ENCODE peak calls at places on chromosomes 5 and 9, in eight cellular contexts. Z, H, Y, E, M, C, J and K are unnamed samples.

GRCh38 chr5:133753856-133754255 is 141.5 kb upstream of the FSTL4 start:
- DNase-seq in Z (no peak), H (no peak), Y (peak; percentile 20), E (no peak), M (no peak), C (no peak), J (no peak), K (no peak)

GRCh38 chr5:78190402-78190801 is 104.1 kb downstream of the AP3B1 start:
- DNase-seq in Z (no peak), H (no peak), Y (no peak), E (no peak), M (no peak), C (no peak), J (no peak), K (no peak)

GRCh38 chr9:20255052-20255451 is 367.2 kb downstream of the MLLT3 start:
- DNase-seq in Z (no peak), H (no peak), Y (no peak), E (no peak), M (no peak), C (no peak), J (no peak), K (no peak)

GRCh38 chr5:173325091-173325698 is 3.0 kb downstream of the STC2 start:
- DNase-seq in Z (no peak), H (no peak), Y (no peak), E (no peak), M (no peak), C (no peak), J (no peak), K (no peak)

GRCh38 chr9:89810434-89810833 is 205.6 kb downstream of the GADD45G start:
- DNase-seq in Z (no peak), H (no peak), Y (no peak), E (no peak), M (no peak), C (no peak), J (no peak), K (no peak)

GRCh38 chr5:14266686-14267085 is 123.5 kb downstream of the TRIO start:
- DNase-seq in Z (no peak), H (no peak), Y (no peak), E (no peak), M (no peak), C (no peak), J (no peak), K (no peak)

GRCh38 chr5:21594566-21594965 is 1258.6 kb downstream of the CDH12 start:
- DNase-seq in Z (no peak), H (no peak), Y (no peak), E (no peak), M (no peak), C (no peak), J (no peak), K (no peak)

GRCh38 chr9:113131689-113132151 is 19.1 kb upstream of the SLC31A2 start:
- DNase-seq in Z (no peak), H (no peak), Y (no peak), E (no peak), M (no peak), C (no peak), J (no peak), K (peak; percentile 13)

GRCh38 chr5:112254303-112254702 is 164.8 kb downstream of the EPB41L4A start:
- DNase-seq in Z (no peak), H (no peak), Y (no peak), E (no peak), M (no peak), C (no peak), J (no peak), K (no peak)

GRCh38 chr9:69888876-69889585 is 68.4 kb downstream of the CFAP95 start:
- DNase-seq in Z (no peak), H (no peak), Y (no peak), E (no peak), M (no peak), C (no peak), J (no peak), K (no peak)

GRCh38 chr5:107063511-107063910 is 607.2 kb downstream of the EFNA5 start:
- DNase-seq in Z (no peak), H (no peak), Y (no peak), E (no peak), M (no peak), C (no peak), J (no peak), K (no peak)

GRCh38 chr5:107072967-107073366 is 597.8 kb downstream of the EFNA5 start:
- DNase-seq in Z (no peak), H (no peak), Y (no peak), E (no peak), M (no peak), C (no peak), J (no peak), K (no peak)

GRCh38 chr5:107068782-107069181 is 602.0 kb downstream of the EFNA5 start:
- DNase-seq in Z (no peak), H (no peak), Y (no peak), E (no peak), M (no peak), C (no peak), J (no peak), K (no peak)

GRCh38 chr5:107072440-107072839 is 598.3 kb downstream of the EFNA5 start:
- DNase-seq in Z (no peak), H (no peak), Y (no peak), E (no peak), M (no peak), C (no peak), J (no peak), K (no peak)

DNA sequence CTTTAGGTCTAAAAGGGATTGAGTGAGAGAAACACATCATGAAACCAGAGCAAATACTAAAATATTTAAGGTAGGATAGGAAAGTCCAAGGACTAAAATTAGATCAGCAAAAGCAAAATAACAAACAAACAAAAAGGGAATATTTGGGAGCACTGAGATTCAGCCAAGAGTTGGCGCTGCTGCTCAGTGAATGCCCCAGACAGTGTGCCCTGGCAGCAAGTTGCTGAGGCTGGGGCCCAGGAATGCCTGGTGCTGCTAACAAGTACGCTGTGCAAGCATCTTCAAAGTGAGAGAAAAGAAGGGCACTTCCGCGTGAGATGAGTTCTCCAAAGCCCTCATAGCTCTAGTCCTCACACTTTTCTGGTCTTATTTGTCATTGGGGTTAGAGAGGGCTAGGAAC is 603.3 kb downstream of the EFNA5 start:
- DNase-seq in Z (no peak), H (no peak), Y (no peak), E (no peak), M (peak; percentile 28), C (no peak), J (no peak), K (no peak)
- TF ChIP-seq CTCF in Z (no peak), H (no peak), Y (no peak), E (no peak), M (no peak), C (no peak), J (no peak), K (no peak)

GRCh38 chr5:150406120-150407096 is 6.3 kb downstream of the CD74 start:
- DNase-seq in Z (no peak), H (no peak), Y (no peak), E (no peak), M (no peak), C (no peak), J (no peak), K (no peak)
- TF ChIP-seq POLR2A in Z (no peak), H (no peak), Y (no peak), E (no peak), M (no peak), C (no peak), J (no peak), K (no peak)

DNA sequence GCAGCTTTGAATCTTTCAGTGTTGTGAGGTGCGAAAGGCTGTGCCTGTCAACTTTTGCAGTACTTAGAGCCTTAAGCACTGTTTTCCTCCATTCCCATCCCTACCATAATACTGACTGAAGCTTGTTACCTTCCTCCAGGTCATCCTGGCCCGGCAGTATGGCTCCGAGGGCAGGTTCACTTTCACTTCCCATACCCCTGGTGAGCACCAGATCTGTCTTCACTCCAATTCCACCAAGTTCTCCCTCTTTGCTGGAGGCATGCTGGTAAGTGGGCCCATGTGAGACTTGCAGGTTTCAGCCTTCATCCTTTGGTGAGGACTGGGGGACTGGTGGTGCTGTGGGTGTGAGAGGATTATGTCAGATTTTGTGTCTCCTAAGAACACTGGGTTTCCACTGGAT is 1.5 kb downstream of the TMED9 start:
- DNase-seq in Z (no peak), H (no peak), Y (no peak), E (no peak), M (no peak), C (no peak), J (peak; percentile 5), K (no peak)
- H3K4me3 ChIP-seq in Z (no peak overlapping the region), H (no peak overlapping the region), Y (no peak overlapping the region), E (no peak overlapping the region), M (no peak overlapping the region), C (no peak overlapping the region), J (no peak overlapping the region), K (peak overlapping the region; percentile 98)

GRCh38 chr9:6054280-6055099 is 39.1 kb upstream of the RANBP6 start:
- DNase-seq in Z (peak; percentile 67), H (peak; percentile 64), Y (peak; percentile 57), E (peak; percentile 43), M (peak; percentile 66), C (peak; percentile 39), J (peak; percentile 74), K (peak; percentile 75)
- TF ChIP-seq CTCF in Z (peak; percentile 54), H (peak; percentile 63), Y (peak; percentile 51), E (peak; percentile 70), M (peak; percentile 20), C (peak; percentile 61), J (no peak), K (peak; percentile 77)